ENCODE peak calls at places on chromosomes 4 and X, in four cellular contexts. T is Caco-2, Q is NCI-H446 treated with DMSO at 0.1 percent for 48 hours, A is heart right ventricle. P is an unnamed sample.

GRCh38 chr4:86892639-86892965 is 380 bp upstream of the C4orf36 start:
- DNase-seq in T (no peak), Q (no peak), A (no peak), P (no peak)

GRCh38 chr4:37054670-37055069 is 189.9 kb upstream of the NWD2 start:
- DNase-seq in A (no peak), Q (peak), T (no peak), P (no peak)

GRCh38 chr4:102420563-102421221 is 75.4 kb upstream of the SLC39A8 start:
- DNase-seq in T (no peak), Q (no peak), A (no peak), P (no peak)

GRCh38 chr4:121654738-121655137 is 42.0 kb downstream of the ANXA5 start:
- DNase-seq in A (no peak), Q (no peak), T (no peak), P (no peak)

GRCh38 chrX:22800360-22800759 is 199.4 kb upstream of the DDX53 start:
- DNase-seq in Q (no peak), T (no peak), A (peak), P (no peak)

GRCh38 chr4:6909970-6910339 is 329 bp downstream of the TBC1D14 start:
- DNase-seq in T (no peak), A (peak), Q (no peak), P (no peak)

GRCh38 chr4:113958766-113959540 is 20.5 kb downstream of the ARSJ start:
- DNase-seq in T (no peak), A (no peak), Q (peak), P (no peak)

GRCh38 chr4:161799687-161800086 is 364.1 kb downstream of the FSTL5 start:
- DNase-seq in A (no peak), Q (no peak), T (no peak), P (no peak)

GRCh38 chr4:86403575-86403974 is 43.7 kb upstream of the MAPK10 start:
- DNase-seq in T (no peak), Q (no peak), A (no peak), P (no peak)

GRCh38 chr4:41189669-41190068 is 24.7 kb downstream of the APBB2 start:
- DNase-seq in T (no peak), Q (no peak), A (no peak), P (no peak)

GRCh38 chrX:65644621-65645287 is 22.7 kb upstream of the MSN start:
- DNase-seq in T (no peak), Q (peak), A (peak), P (peak)

GRCh38 chrX:69028006-69028760 is 137.1 kb downstream of the PJA1 start:
- DNase-seq in T (no peak), Q (no peak), A (no peak), P (no peak)

GRCh38 chrX:151393514-151393913 is 3.5 kb upstream of the VMA21 start:
- DNase-seq in Q (no peak), A (no peak), T (no peak), P (no peak)